ENCODE peak calls at places on chromosomes 2 and 18, in seven cellular contexts. V is progenitor cell of endocrine pancreas, W is AG09319, F is heart right ventricle, A is Peyer's patch, B is esophagus squamous epithelium, R is glutamatergic neuron. J is an unnamed sample.

GRCh38 chr18:8801263-8801901 is 96.0 kb downstream of the MTCL1 start:
- DNase-seq in V (no peak), W (peak), F (no peak), A (no peak), B (no peak), R (no peak), J (peak)

GRCh38 chr2:230666885-230667712 is 45.5 kb upstream of the CAB39 start:
- DNase-seq in V (no peak), W (no peak), F (no peak), A (no peak), B (no peak), R (no peak), J (no peak)

GRCh38 chr2:68121873-68122679 is 35.6 kb upstream of the PNO1 start:
- DNase-seq in V (peak), W (peak), F (peak), A (peak), B (peak), R (peak), J (peak)

GRCh38 chr2:207487650-207488315 is 42.0 kb upstream of the CREB1 start:
- DNase-seq in V (no peak), W (no peak), F (no peak), A (no peak), B (no peak), R (no peak), J (no peak)

GRCh38 chr18:26157326-26157725 is 23.7 kb downstream of the PSMA8 start:
- DNase-seq in V (no peak), W (no peak), F (no peak), A (no peak), B (no peak), R (no peak), J (no peak)

GRCh38 chr2:144522741-144523605 is 3.1 kb upstream of the ZEB2 start:
- DNase-seq in V (no peak), W (no peak), F (peak), A (peak), B (no peak), R (peak), J (peak)

GRCh38 chr2:239688840-239689239 is 288.0 kb upstream of the HDAC4 start:
- DNase-seq in V (no peak), W (no peak), F (no peak), A (no peak), B (no peak), R (no peak), J (no peak)

GRCh38 chr2:190328748-190329147 is 9.1 kb upstream of the HIBCH start:
- DNase-seq in V (no peak), W (no peak), F (no peak), A (no peak), B (no peak), R (no peak), J (no peak)

GRCh38 chr18:8162797-8163196 is 446.4 kb upstream of the RAB12 start:
- DNase-seq in V (no peak), W (no peak), F (peak), A (no peak), B (no peak), R (no peak), J (no peak)

GRCh38 chr18:4444306-4444705 is 10.8 kb downstream of the DLGAP1 start:
- DNase-seq in V (no peak), W (no peak), F (no peak), A (no peak), B (no peak), R (no peak), J (no peak)

GRCh38 chr2:172985139-172985874 is 90.3 kb upstream of the MAP3K20 start:
- DNase-seq in V (no peak), W (no peak), F (peak), A (no peak), B (no peak), R (no peak), J (peak)

GRCh38 chr2:172655091-172655837 is 80.4 kb upstream of the RAPGEF4 start:
- DNase-seq in V (no peak), W (peak), F (no peak), A (no peak), B (no peak), R (no peak), J (no peak)

GRCh38 chr18:9417081-9417841 is 58.1 kb upstream of the RALBP1 start:
- DNase-seq in V (no peak), W (no peak), F (peak), A (no peak), B (no peak), R (no peak), J (peak)

GRCh38 chr2:121335294-121336290 is 50.6 kb upstream of the TFCP2L1 start:
- DNase-seq in V (no peak), W (no peak), F (no peak), A (peak), B (no peak), R (no peak), J (peak)

GRCh38 chr2:28216320-28216719 is 176.3 kb upstream of the FOSL2 start:
- DNase-seq in V (no peak), W (no peak), F (no peak), A (no peak), B (no peak), R (no peak), J (no peak)

GRCh38 chr18:42559292-42559691 is 556.2 kb downstream of the RIT2 start:
- DNase-seq in V (no peak), W (no peak), F (no peak), A (no peak), B (no peak), R (no peak), J (no peak)

GRCh38 chr2:6665093-6665721 is 200.5 kb downstream of the CMPK2 start:
- DNase-seq in V (no peak), W (no peak), F (no peak), A (no peak), B (no peak), R (no peak), J (no peak)

GRCh38 chr2:236170678-236171212 is 2.6 kb upstream of the GBX2 start:
- DNase-seq in V (no peak), W (no peak), F (no peak), A (no peak), B (no peak), R (no peak), J (no peak)

GRCh38 chr2:121707920-121708361 is 28.7 kb downstream of the NIFK start:
- DNase-seq in V (no peak), W (no peak), F (no peak), A (peak), B (no peak), R (no peak), J (peak)

GRCh38 chr2:70947556-70948184 is 12.0 kb downstream of the ATP6V1B1 start:
- DNase-seq in V (peak), W (no peak), F (no peak), A (peak), B (no peak), R (no peak), J (no peak)

GRCh38 chr18:13808294-13809024 is 15.5 kb upstream of the MC5R start:
- DNase-seq in V (no peak), W (no peak), F (no peak), A (no peak), B (no peak), R (no peak), J (no peak)

GRCh38 chr2:217606296-217606695 is 396.5 kb downstream of the TNS1 start:
- DNase-seq in V (no peak), W (no peak), F (no peak), A (no peak), B (no peak), R (no peak), J (no peak)

GRCh38 chr2:28449489-28450395 is 46.1 kb upstream of the PLB1 start:
- DNase-seq in V (no peak), W (no peak), F (no peak), A (no peak), B (no peak), R (no peak), J (peak)

GRCh38 chr2:205681836-205682238 is 464 bp upstream of the NRP2 start:
- DNase-seq in V (no peak), W (no peak), F (no peak), A (peak), B (no peak), R (peak), J (no peak)

GRCh38 chr2:102103284-102103683 is 39.3 kb upstream of the IL1R1 start:
- DNase-seq in V (no peak), W (no peak), F (no peak), A (no peak), B (no peak), R (no peak), J (no peak)

GRCh38 chr2:102106133-102106556 is 36.4 kb upstream of the IL1R1 start:
- DNase-seq in V (no peak), W (no peak), F (no peak), A (no peak), B (no peak), R (no peak), J (peak)

GRCh38 chr2:102101097-102101843 is 41.3 kb upstream of the IL1R1 start:
- DNase-seq in V (no peak), W (no peak), F (no peak), A (no peak), B (no peak), R (no peak), J (no peak)

GRCh38 chr2:102101844-102102635 is 40.5 kb upstream of the IL1R1 start:
- DNase-seq in V (no peak), W (no peak), F (no peak), A (no peak), B (no peak), R (no peak), J (peak)

DNA sequence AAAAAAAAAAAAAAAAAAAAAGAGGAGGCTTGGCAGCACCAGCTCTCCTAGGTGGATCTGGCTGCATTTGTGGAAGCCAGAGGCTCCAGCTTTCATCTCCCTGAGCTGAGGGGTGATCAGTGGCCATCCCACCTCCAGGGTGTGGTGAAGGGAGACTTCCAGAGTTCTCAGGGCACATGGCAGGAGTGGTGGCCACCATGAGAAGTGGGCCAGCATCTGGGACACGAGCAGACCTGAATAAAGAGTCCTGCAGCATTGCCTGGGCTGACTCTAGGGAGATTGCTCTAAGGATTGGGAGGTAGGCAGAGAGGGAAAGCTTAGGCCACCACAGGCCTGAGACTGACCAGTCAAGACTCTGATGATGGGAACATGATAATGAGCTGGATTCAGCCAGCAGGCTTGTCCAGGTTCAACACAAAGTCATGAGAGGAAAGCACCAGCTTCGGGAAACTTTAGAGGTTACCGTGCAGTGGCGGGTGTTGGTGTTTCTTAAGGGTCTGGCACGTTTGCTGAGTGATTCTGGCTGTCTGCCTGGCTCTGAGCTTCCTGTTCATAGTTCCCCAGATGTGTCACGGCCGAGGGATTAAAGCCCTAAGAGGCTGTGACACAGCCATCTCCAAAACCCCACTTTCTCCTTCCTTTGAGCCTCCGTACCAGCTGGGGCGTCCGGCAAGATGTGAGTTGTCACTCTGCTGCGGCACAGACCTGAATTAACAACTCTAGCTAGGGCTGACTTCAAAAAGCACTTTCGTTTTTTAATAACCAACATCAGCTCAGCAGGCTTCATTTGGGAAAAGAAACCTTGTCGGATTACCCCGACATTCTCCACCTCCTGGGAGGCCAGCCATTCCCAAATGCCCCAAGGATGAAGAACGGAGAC is 38.3 kb upstream of the IL1R1 start:
- DNase-seq in V (no peak), W (peak), F (peak), A (peak), B (no peak), R (no peak), J (peak)
- TF ChIP-seq CTCF in V (no peak), W (no peak), F (no peak), A (no peak), B (no peak), R (no peak), J (no peak)

GRCh38 chr2:35871672-35872071 is 483.9 kb upstream of the CRIM1 start:
- DNase-seq in V (no peak), W (no peak), F (no peak), A (no peak), B (no peak), R (no peak), J (no peak)
- TF ChIP-seq CTCF in V (no peak), W (no peak), F (no peak), A (no peak), B (no peak), R (no peak), J (no peak)

GRCh38 chr2:84927275-84927627 is 21.8 kb downstream of the TMSB10 start:
- DNase-seq in V (no peak), W (no peak), F (no peak), A (no peak), B (no peak), R (no peak), J (no peak)
- TF ChIP-seq CTCF in V (no peak), W (no peak), F (peak), A (no peak), B (no peak), R (peak), J (no peak)

DNA sequence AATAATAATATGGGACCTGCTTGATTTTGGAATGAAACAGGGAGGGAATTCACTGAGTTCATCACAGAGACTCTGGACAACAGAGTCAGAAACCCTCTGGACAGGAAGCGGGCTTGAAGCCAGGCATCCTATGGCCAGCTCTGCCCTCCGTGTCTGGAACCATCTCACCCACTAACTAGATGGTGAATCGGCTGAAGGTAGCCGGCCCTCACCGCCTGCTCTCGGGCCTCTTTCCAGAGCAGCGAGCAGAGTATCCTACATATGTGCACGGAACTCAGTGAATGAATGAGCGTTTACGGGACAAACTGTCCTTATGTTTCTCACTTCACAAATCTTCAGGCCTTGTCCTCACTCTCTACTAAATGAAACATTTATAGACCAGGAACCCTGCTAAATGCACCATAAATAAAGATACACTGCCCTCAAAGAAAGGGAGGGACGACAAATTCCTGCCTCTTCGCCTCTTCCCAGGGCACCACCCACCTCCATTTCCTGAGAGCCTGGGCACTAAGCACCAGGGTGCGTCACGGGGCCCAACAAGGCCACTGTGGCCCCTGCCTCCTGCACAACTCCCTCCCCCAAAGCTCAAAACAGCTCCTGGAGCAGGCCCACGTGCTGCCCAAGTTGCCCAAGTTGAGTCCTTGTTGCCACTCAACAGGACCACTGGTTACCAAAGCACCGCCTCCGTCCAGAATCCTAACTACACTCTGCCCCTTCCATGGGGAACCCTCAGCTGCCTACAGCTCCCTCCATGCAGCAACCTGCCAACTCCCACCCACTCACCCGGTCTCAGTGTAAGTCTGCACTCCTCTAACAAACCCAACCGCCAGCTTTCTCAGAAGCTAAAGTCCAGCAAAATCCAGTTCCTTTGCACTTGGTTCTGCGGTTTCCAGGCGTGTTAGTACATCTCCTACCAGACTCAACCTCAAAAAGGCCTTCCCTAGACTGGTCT is 1.7 kb downstream of the TBC1D8 start:
- DNase-seq in V (no peak), W (no peak), F (no peak), A (peak), B (no peak), R (no peak), J (peak)
- TF ChIP-seq CTCF in V (no peak), W (no peak), F (no peak), A (no peak), B (no peak), R (no peak), J (no peak)

GRCh38 chr2:52956766-52957165 is 810.8 kb upstream of the CHAC2 start:
- DNase-seq in V (no peak), W (no peak), F (no peak), A (no peak), B (no peak), R (no peak), J (no peak)
- TF ChIP-seq CTCF in V (no peak), W (no peak), F (no peak), A (no peak), B (no peak), R (peak), J (no peak)

GRCh38 chr2:43105586-43106562 is 120.5 kb downstream of the ZFP36L2 start:
- DNase-seq in V (no peak), W (no peak), F (peak), A (peak), B (no peak), R (no peak), J (peak)

GRCh38 chr2:43104106-43104505 is 122.3 kb downstream of the ZFP36L2 start:
- DNase-seq in V (no peak), W (no peak), F (no peak), A (no peak), B (no peak), R (no peak), J (no peak)

GRCh38 chr2:43106767-43107527 is 119.5 kb downstream of the ZFP36L2 start:
- DNase-seq in V (no peak), W (no peak), F (no peak), A (peak), B (no peak), R (no peak), J (no peak)

GRCh38 chr2:43103093-43103404 is 123.4 kb downstream of the ZFP36L2 start:
- DNase-seq in V (no peak), W (no peak), F (no peak), A (no peak), B (no peak), R (no peak), J (no peak)

DNA sequence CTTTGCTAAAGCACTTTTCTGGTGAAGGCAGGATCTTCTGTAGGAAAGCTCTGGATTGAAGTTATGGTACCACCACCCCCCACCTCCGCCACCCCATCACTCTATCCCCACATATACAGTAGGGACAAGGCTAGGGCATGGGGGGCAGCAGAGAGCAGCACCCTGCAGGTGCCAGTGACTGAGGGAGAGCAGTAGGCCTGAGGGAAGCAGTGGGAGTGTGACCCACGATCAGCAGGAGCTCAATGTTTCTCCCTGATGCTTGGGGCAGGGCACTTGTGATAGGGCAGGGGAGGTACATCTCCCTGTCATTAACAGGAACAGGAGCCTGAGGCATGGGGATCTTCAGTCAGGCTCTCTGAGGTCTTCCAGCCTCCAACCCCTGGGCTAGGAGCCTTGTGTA is 121.6 kb downstream of the ZFP36L2 start:
- DNase-seq in V (no peak), W (no peak), F (no peak), A (no peak), B (no peak), R (no peak), J (no peak)
- TF ChIP-seq CTCF in V (no peak), W (no peak), F (no peak), A (no peak), B (no peak), R (no peak), J (no peak)

DNA sequence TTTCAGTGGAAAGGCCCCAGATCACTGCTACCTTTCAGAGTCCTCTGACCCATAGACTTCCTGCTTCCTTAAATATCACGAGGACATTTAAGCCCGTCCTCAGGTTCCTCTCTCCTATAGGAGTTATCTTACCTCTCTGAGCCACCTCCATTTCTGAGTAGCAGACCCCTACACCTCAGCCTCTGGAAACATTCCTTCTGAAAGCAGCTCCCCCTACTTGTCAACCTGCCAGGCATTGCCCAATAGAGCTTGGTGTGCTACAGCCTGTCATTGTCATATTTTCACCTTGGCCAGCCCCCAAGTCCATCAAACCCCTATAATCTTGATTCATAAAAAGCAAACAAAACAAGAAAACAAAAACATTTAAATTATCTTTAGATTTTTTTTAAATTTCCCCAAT is 717.9 kb upstream of the SLC8A1 start:
- DNase-seq in V (no peak), W (no peak), F (no peak), A (no peak), B (no peak), R (no peak), J (no peak)
- TF ChIP-seq CTCF in V (no peak), W (no peak), F (no peak), A (no peak), B (no peak), R (no peak), J (no peak)

GRCh38 chr2:2183717-2184116 is 147.4 kb downstream of the MYT1L start:
- DNase-seq in V (no peak), W (no peak), F (no peak), A (no peak), B (no peak), R (no peak), J (no peak)
- TF ChIP-seq CTCF in V (no peak), W (no peak), F (no peak), A (no peak), B (no peak), R (no peak), J (no peak)

DNA sequence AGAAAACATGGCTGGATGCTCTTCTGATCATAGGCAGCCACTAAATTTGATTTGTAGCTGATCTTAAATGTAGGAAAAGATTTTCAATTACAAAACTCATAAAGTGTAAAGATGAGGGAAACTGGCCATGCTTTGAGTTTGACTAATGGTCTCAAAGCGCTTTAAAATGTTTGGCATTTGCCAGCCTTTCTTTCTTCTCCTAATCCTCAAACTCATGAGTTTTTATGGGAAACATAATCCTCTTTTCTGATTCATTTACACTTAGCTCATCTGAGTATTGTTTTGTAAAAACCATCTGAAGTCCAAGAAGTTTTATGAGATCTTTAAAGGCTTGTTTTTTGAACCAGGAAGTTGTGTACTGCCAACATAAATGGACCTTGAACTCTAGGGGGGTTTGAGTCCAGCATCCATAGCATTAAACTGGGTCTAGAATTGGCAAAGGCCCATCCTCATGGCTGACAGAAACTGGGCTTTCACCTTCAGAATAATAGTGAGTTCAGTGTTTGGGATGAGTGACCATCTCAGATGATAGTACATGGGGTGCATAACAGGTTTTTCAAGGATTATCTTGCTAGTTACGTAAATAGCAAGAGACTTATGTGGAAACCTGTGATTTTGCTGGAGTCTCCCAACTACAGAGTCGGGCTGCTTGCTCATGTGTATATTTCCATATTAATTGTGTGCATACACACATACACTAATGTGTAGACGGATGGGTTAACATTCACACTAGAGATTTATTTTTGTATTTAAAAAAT is 3.8 kb upstream of the LTBP1 start:
- DNase-seq in V (no peak), W (no peak), F (no peak), A (no peak), B (no peak), R (no peak), J (no peak)
- TF ChIP-seq CTCF in V (no peak), W (no peak), F (no peak), A (no peak), B (no peak), R (no peak), J (no peak)

J was measured in Calu3.